ENCODE peak calls at places on chromosomes 5 and 9, in six cellular contexts. P, G, W, F, B and O are unnamed samples.

GRCh38 chr9:5231212-5231611 is at the start of gene INSL4:
- DNase-seq in G (no peak), B (peak), F (no peak), P (no peak), W (peak), O (no peak)

GRCh38 chr9:16290169-16290568 is 580.3 kb downstream of the BNC2 start:
- DNase-seq in P (no peak), F (no peak), B (no peak), W (no peak), G (no peak), O (no peak)

GRCh38 chr9:69386651-69387050 is 61.6 kb downstream of the ENTREP1 start:
- DNase-seq in G (no peak), B (no peak), W (no peak), F (no peak), P (no peak), O (no peak)

GRCh38 chr5:133967715-133968056 is 739 bp downstream of the C5orf15 start:
- DNase-seq in P (peak), W (no peak), B (no peak), F (no peak), G (no peak), O (no peak)

GRCh38 chr5:170632266-170632984 is 128.6 kb downstream of the KCNIP1 start:
- DNase-seq in W (peak), B (no peak), F (no peak), P (peak), G (no peak), O (peak)

GRCh38 chr5:73126381-73126780 is 6.0 kb downstream of the TMEM171 start:
- DNase-seq in P (no peak), W (no peak), F (no peak), G (no peak), B (no peak), O (peak)

GRCh38 chr5:178625679-178626483 is 969 bp downstream of the CLK4 start:
- DNase-seq in W (peak), B (peak), P (no peak), F (no peak), G (no peak), O (no peak)

GRCh38 chr9:17025281-17025680 is 109.6 kb upstream of the CNTLN start:
- DNase-seq in F (no peak), G (no peak), W (no peak), B (no peak), P (no peak), O (no peak)

GRCh38 chr5:66306105-66306843 is 162.2 kb downstream of the SREK1 start:
- DNase-seq in W (peak), B (peak), P (peak), G (peak), F (no peak), O (peak)

GRCh38 chr5:149391524-149391923 is 12.4 kb upstream of the IL17B start:
- DNase-seq in W (no peak), B (no peak), G (no peak), P (no peak), F (no peak), O (no peak)

GRCh38 chr9:86252870-86253269 is 6.6 kb downstream of the C9orf153 start:
- DNase-seq in B (no peak), G (no peak), P (no peak), W (no peak), F (no peak), O (no peak)

GRCh38 chr5:13477118-13477737 is 467.3 kb downstream of the DNAH5 start:
- DNase-seq in B (peak), F (no peak), P (no peak), W (no peak), G (no peak), O (no peak)

GRCh38 chr5:77852068-77852513 is 76.0 kb upstream of the TBCA start:
- DNase-seq in G (no peak), P (no peak), F (no peak), B (no peak), W (no peak), O (no peak)

GRCh38 chr5:149581931-149582768 is 852 bp downstream of the ARHGEF37 start:
- DNase-seq in P (no peak), G (no peak), W (no peak), F (no peak), B (no peak), O (no peak)

GRCh38 chr9:131483319-131484050 is 19.2 kb upstream of the POMT1 start:
- DNase-seq in P (no peak), B (no peak), W (no peak), G (no peak), F (no peak), O (no peak)

GRCh38 chr9:131676431-131676972 is 63.4 kb downstream of the RAPGEF1 start:
- DNase-seq in G (no peak), W (no peak), F (no peak), B (no peak), P (no peak), O (no peak)

GRCh38 chr9:27453860-27454553 is 70.1 kb upstream of the IFNK start:
- DNase-seq in P (no peak), W (no peak), B (no peak), G (no peak), F (no peak), O (no peak)

GRCh38 chr9:127237801-127238200 is 26.8 kb upstream of the GARNL3 start:
- DNase-seq in P (no peak), F (no peak), G (no peak), W (no peak), B (no peak), O (no peak)

GRCh38 chr9:87039809-87040392 is 92.6 kb upstream of the GAS1 start:
- DNase-seq in B (peak), W (peak), G (no peak), F (no peak), P (no peak), O (no peak)